ENCODE peak calls at places on chromosomes 3 and 15, in eight cellular contexts. G is astrocyte, P is heart right ventricle, Y is left lung, F is pancreas, A is uterus, L is neuronal stem cell, C is A673. M is an unnamed sample. For H3K4me1, the result is how much of the 10 kb centered on the place peaks cover.

GRCh38 chr3:59607628-59608027 is 557.8 kb upstream of the CFAP20DC start:
- DNase-seq in G (no peak), C (no peak), Y (no peak), F (no peak), A (no peak), L (no peak), P (no peak), M (no peak)

GRCh38 chr3:21645121-21645897 is 105.7 kb downstream of the ZNF385D start:
- DNase-seq in C (no peak), P (peak), F (no peak), Y (no peak), L (no peak), G (peak), A (no peak), M (no peak)

GRCh38 chr3:159616234-159616825 is 372.3 kb upstream of the IL12A start:
- DNase-seq in A (peak), C (peak), F (no peak), L (no peak), Y (peak), P (peak), G (no peak), M (no peak)

GRCh38 chr3:57559526-57559925 is 3.5 kb downstream of the PDE12 start:
- DNase-seq in C (peak), P (no peak), F (no peak), A (no peak), G (peak), L (no peak), Y (no peak), M (no peak)

GRCh38 chr3:45464336-45464809 is 76.0 kb downstream of the LARS2 start:
- DNase-seq in F (no peak), A (no peak), Y (no peak), G (no peak), P (no peak), C (no peak), L (peak), M (no peak)

GRCh38 chr3:194058189-194058571 is 77.8 kb upstream of the HES1 start:
- DNase-seq in Y (peak), F (peak), P (peak), L (peak), C (no peak), A (peak), G (peak), M (no peak)

GRCh38 chr3:121431717-121432517 is 113.9 kb downstream of the POLQ start:
- DNase-seq in Y (no peak), F (no peak), G (peak), L (no peak), A (no peak), P (no peak), C (no peak), M (peak)

GRCh38 chr15:70791248-70791647 is 27.9 kb upstream of the UACA start:
- DNase-seq in C (no peak), Y (no peak), L (no peak), A (no peak), P (no peak), F (no peak), G (no peak), M (no peak)

GRCh38 chr15:70240082-70240481 is 142.4 kb upstream of the TLE3 start:
- DNase-seq in G (no peak), C (no peak), L (no peak), F (no peak), A (no peak), P (no peak), Y (no peak), M (no peak)

GRCh38 chr15:77004189-77004588 is 9.3 kb downstream of the PSTPIP1 start:
- DNase-seq in L (no peak), P (peak), Y (peak), A (no peak), C (no peak), G (no peak), F (no peak), M (no peak)

GRCh38 chr3:66271231-66271630 is 50.4 kb downstream of the SLC25A26 start:
- DNase-seq in Y (no peak), A (no peak), F (no peak), C (no peak), L (no peak), P (no peak), G (no peak), M (no peak)

GRCh38 chr3:64055076-64055475 is 31.8 kb upstream of the PSMD6 start:
- DNase-seq in C (no peak), A (no peak), G (no peak), P (no peak), L (no peak), F (no peak), Y (no peak), M (no peak)

GRCh38 chr3:179929091-179929529 is 107.6 kb downstream of the PEX5L start:
- DNase-seq in G (peak), Y (no peak), A (no peak), F (peak), C (peak), P (no peak), L (peak), M (peak)

GRCh38 chr3:172213168-172213567 is 173.8 kb downstream of the FNDC3B start:
- DNase-seq in C (no peak), A (no peak), Y (no peak), L (no peak), F (no peak), P (no peak), G (peak), M (no peak)

GRCh38 chr3:151552589-151552988 is 91.7 kb upstream of the IGSF10 start:
- DNase-seq in A (no peak), F (no peak), C (peak), P (no peak), Y (no peak), L (no peak), G (peak), M (no peak)

GRCh38 chr3:196995646-196996355 is 27.2 kb upstream of the PIGZ start:
- DNase-seq in F (peak), A (no peak), Y (no peak), L (no peak), P (no peak), C (no peak), G (no peak), M (peak)

DNA sequence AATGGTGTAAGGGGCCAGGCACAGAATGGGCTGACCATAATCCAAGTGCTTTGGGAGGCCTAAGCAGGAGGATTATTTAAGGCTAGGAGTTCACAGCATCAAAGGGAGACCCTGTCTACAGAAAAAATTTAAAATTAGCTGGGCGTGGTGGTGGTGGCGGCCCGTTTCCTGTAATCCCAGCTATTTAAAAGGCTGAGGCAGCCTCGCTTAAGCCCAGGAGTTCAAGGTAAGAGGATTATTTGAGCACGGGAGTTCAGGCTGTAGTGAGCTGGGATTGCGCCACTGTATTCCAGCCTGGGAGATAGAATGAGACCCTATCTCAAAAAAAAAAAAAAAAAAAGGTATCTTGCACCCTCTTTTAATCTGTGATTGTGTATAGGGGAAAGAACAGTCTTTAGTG is 1.9 kb downstream of the TMA7 start:
- DNase-seq in L (no peak), Y (no peak), G (no peak), F (no peak), P (no peak), A (no peak), C (no peak), M (no peak)
- H3K4me3 ChIP-seq in L (peak), Y (peak), G (peak), F (peak), P (peak), A (no peak), C (peak), M (no peak)

DNA sequence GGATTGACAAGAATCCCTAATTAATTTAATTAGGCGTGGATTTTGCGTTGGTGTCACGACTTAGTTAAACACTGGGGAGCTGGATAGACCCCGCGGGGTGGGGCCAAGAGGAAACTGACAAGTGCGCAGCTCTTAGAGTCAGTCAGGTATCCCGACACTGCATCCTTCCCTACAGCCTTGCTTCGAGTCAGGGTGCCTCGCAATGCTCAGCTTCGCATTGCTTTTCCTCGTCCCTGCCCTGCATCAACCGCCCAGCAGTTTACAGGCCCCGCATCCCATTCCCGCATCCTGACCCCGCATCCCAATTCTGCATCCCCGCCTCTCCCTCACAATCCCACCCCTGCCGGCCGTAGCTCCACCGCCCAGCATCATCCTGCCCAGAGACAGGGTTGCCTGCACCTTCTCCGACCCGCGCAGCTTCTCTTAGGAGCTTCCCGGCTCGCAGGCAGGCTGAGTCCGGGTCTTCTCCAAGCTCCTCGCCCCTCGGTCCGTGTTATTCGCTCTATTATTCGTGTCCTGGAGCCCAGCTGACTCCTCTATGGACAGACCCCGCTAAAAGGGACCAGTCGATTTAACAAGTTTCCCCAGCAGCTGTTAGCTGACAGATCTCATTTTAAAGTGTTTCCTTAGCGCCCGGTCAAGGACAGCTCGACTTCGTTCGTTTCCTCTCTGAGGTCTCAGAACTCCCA is 697 bp upstream of the SHOX2 start:
- DNase-seq in A (peak), P (no peak), F (peak), L (no peak), G (no peak), C (peak), Y (peak), M (no peak)
- H3K4me1 ChIP-seq in A (under half), P (under half), F (under half), L (under half), G (under half), C (under half), Y (half or more), M (half or more)

GRCh38 chr3:56001537-56001936 is 466.7 kb downstream of the ERC2 start:
- DNase-seq in G (peak), A (no peak), C (no peak), Y (no peak), F (no peak), P (no peak), L (no peak), M (no peak)
- H3K4me3 ChIP-seq in G (no peak), A (no peak), C (no peak), Y (no peak), F (no peak), P (no peak), L (no peak), M (no peak)

GRCh38 chr3:51799879-51800757 is 21.1 kb upstream of the IQCF6 start:
- DNase-seq in F (no peak), L (peak), C (peak), Y (no peak), P (no peak), G (peak), A (no peak), M (no peak)
- H3K4me1 ChIP-seq in F (under half), L (under half), C (under half), Y (under half), P (under half), G (under half), A (under half), M (under half)

DNA sequence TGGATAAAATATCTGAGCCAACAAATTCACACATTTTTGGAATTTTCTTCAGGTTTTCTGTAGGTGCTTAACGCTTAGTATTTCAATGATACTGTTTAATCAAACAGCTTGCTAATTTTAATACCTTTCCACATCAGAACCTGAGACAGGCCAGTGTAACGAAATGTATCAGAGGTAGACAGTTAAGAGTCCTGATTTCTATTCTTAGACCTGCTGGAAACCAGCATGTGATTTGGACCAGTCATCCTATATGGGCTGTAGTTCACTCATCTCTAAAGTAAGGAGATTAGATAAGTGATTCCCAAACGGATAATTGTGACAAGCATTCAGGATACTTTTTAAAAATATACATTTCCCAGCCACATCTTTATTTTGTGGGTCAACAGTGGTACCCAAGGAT is 18.4 kb downstream of the ARL6IP5 start:
- DNase-seq in C (no peak), A (no peak), F (no peak), P (no peak), L (no peak), G (no peak), Y (no peak), M (no peak)
- H3K4me3 ChIP-seq in C (no peak), A (no peak), F (no peak), P (no peak), L (no peak), G (no peak), Y (no peak), M (no peak)

DNA sequence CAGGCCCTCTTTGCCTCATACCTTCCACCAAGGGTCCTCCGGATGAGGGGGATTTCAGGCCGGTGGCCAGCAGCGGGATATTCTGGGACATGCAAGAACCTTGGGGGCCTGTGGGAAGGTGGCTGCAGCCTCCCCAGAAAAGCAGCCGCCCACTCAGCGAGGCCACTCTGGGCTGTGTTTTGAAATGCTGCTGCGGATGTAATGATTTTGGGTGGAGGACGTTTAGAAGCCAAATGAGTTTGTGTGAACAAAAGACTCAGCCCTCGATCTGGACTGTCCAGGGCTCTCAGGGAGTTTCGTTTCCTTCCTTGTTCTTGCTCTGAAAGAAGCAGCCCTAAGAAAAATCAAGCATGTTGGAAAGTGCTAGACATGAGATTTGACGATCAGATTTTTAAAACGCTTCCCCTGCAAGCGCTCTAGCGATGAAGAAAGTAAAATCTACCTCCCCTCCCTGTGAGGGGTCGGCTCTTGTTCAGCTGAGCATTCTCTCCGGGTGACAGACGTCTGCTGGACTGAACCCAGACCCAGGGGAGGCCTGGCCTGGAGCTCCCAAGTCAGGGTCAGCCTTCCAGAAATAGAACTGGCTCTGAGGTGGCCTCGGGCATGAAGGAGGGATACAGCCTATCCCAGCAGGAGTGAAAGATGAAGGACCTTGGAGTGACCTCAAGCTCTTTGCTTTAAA is 12.9 kb downstream of the HEG1 start:
- DNase-seq in G (no peak), L (no peak), F (no peak), Y (peak), A (peak), P (peak), C (no peak), M (no peak)
- H3K4me1 ChIP-seq in G (half or more), L (under half), F (under half), Y (half or more), A (under half), P (half or more), C (under half), M (under half)